ENCODE peak calls at places on chromosomes 4 and X, in seven cellular contexts. O, Q, V, S, I, L and G are unnamed samples.

GRCh38 chrX:38816158-38816557 is 14.9 kb downstream of the MID1IP1 start:
- DNase-seq in O (no peak), Q (no peak), V (no peak), S (no peak), I (no peak), L (no peak), G (no peak)

GRCh38 chr4:168766537-168767316 is 243.3 kb downstream of the CBR4 start:
- DNase-seq in O (no peak), Q (no peak), V (no peak), S (no peak), I (no peak), L (no peak), G (no peak)

GRCh38 chr4:27318740-27319139 is 458.1 kb downstream of the STIM2 start:
- DNase-seq in O (peak), Q (peak), V (peak), S (no peak), I (peak), L (peak), G (peak)

GRCh38 chr4:138392751-138393308 is 150.7 kb upstream of the SLC7A11 start:
- DNase-seq in O (no peak), Q (no peak), V (no peak), S (no peak), I (no peak), L (no peak), G (peak)

GRCh38 chr4:678331-678734 is 4.0 kb downstream of the MYL5 start:
- DNase-seq in O (no peak), Q (no peak), V (no peak), S (no peak), I (no peak), L (no peak), G (no peak)

GRCh38 chrX:49106930-49107329 is 16.6 kb downstream of the GPKOW start:
- DNase-seq in O (no peak), Q (peak), V (peak), S (no peak), I (peak), L (no peak), G (no peak)

GRCh38 chrX:7155163-7155562 is 7.2 kb upstream of the PUDP start:
- DNase-seq in O (no peak), Q (no peak), V (no peak), S (no peak), I (no peak), L (no peak), G (no peak)

GRCh38 chrX:16239211-16239610 is 71.9 kb downstream of the MAGEB17 start:
- DNase-seq in O (no peak), Q (no peak), V (no peak), S (no peak), I (no peak), L (no peak), G (peak)

GRCh38 chr4:53840643-53841042 is 223.8 kb downstream of the CHIC2 start:
- DNase-seq in O (no peak), Q (no peak), V (no peak), S (no peak), I (no peak), L (no peak), G (no peak)

GRCh38 chrX:66162331-66162822 is 1.7 kb upstream of the HEPH start:
- DNase-seq in O (no peak), Q (no peak), V (peak), S (no peak), I (no peak), L (no peak), G (peak)

GRCh38 chr4:141899541-141899940 is 263.2 kb downstream of the IL15 start:
- DNase-seq in O (no peak), Q (no peak), V (no peak), S (no peak), I (no peak), L (no peak), G (no peak)

GRCh38 chr4:176478076-176478475 is 158.3 kb downstream of the SPCS3 start:
- DNase-seq in O (no peak), Q (no peak), V (no peak), S (no peak), I (no peak), L (no peak), G (no peak)

GRCh38 chr4:154208424-154208823 is 283.2 kb downstream of the DCHS2 start:
- DNase-seq in O (no peak), Q (no peak), V (peak), S (no peak), I (no peak), L (no peak), G (no peak)

GRCh38 chrX:46704767-46705386 is 54.0 kb downstream of the SLC9A7 start:
- DNase-seq in O (no peak), Q (no peak), V (no peak), S (peak), I (no peak), L (no peak), G (peak)

GRCh38 chrX:131827935-131828334 is 195.2 kb upstream of the STK26 start:
- DNase-seq in O (no peak), Q (no peak), V (peak), S (no peak), I (peak), L (no peak), G (peak)

GRCh38 chr4:128686810-128687209 is 122.7 kb upstream of the JADE1 start:
- DNase-seq in O (no peak), Q (no peak), V (no peak), S (no peak), I (no peak), L (no peak), G (no peak)

DNA sequence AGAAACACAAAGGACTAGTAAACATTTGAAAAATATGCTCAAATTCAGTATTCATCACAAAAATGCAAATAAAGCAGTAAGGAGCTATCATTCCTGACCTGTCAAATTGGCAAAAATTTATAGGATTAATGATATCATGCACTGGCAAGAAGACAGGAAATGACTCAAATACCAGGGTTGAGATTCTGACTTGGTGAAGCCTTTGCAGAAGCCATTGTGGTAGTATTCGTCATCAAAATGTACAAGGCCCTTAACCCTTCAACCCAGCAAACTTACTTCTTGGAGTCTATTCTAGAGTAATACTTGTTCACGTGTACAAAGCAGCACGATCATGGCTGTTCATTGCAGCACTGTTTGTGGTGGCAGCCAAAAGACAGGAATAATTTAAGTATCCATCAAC is 132.4 kb downstream of the ENOX2 start:
- DNase-seq in O (no peak), Q (no peak), V (no peak), S (no peak), I (no peak), L (no peak), G (no peak)
- TF ChIP-seq TAF1 in O (no peak), Q (no peak), V (no peak), S (no peak), I (no peak), L (no peak), G (no peak)

GRCh38 chrX:132958086-132958703 is at the start of gene HS6ST2:
- DNase-seq in O (no peak), Q (no peak), V (no peak), S (no peak), I (peak), L (no peak), G (no peak)
- TF ChIP-seq TAF1 in O (no peak), Q (no peak), V (no peak), S (no peak), I (no peak), L (no peak), G (no peak)

GRCh38 chr4:122046255-122046654 is 94.4 kb upstream of the TRPC3 start:
- DNase-seq in O (no peak), Q (no peak), V (no peak), S (no peak), I (no peak), L (no peak), G (no peak)
- TF ChIP-seq TAF1 in O (no peak), Q (no peak), V (no peak), S (no peak), I (no peak), L (no peak), G (no peak)

GRCh38 chr4:78645853-78646757 is 94.5 kb downstream of the ANXA3 start:
- DNase-seq in O (no peak), Q (peak), V (peak), S (no peak), I (no peak), L (no peak), G (no peak)
- TF ChIP-seq TAF1 in O (no peak), Q (no peak), V (no peak), S (no peak), I (peak), L (no peak), G (no peak)

DNA sequence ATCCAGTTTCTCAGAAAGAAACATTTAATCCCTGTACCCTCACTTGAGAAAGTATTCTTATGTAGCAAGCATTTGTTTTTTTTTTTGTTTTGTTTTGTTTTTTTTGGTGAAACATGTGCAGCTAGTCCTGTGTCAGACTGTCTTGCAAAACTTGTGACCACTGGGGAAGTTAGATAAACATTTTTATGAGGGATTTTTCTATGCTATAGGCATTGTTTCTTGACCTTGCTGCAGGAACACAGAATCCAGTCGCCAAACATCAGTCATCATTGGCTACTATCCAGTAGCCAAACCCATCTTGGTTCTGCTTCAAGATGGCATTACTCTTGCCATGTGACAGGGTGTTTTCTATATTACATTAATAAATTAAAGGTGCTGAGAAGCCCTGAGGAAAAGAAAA is 7.7 kb upstream of the MAPK10 start:
- DNase-seq in O (no peak), Q (no peak), V (no peak), S (no peak), I (no peak), L (no peak), G (no peak)
- TF ChIP-seq TAF1 in O (no peak), Q (no peak), V (no peak), S (no peak), I (no peak), L (no peak), G (no peak)

DNA sequence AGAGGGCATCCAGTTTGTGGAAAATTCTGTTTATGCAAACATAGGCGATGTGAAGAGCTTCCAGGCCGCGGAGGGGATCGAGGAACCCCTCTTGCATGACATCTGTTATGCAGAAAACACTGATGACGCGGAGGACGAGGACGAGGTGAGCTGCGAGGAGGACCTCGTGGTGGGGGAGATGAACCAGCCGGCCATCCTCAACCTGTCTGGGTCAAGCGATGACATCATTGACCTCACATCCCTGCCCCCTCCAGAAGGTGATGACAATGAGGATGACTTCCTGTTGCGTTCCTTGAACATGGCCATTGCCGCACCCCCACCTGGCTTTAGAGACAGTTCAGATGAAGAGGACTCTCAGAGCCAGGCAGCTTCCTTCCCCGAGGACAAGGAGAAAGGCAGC is 74.6 kb upstream of the PRPS2 start:
- DNase-seq in O (no peak), Q (no peak), V (no peak), S (no peak), I (no peak), L (no peak), G (no peak)
- TF ChIP-seq TAF1 in O (no peak), Q (no peak), V (no peak), S (no peak), I (no peak), L (no peak), G (no peak)